ENCODE peak calls at places on chromosomes 7 and 10, in four cellular contexts. F is foreskin fibroblast; X is psoas muscle; S is stimulated activated CD8-positive, alpha-beta memory T cell treated with anti-CD3 and anti-CD28 coated beads, Interleukin-15, amount 100 ng/mL, for 24 hours. M is an unnamed sample.

GRCh38 chr7:24715661-24716479 is 41.4 kb downstream of the GSDME start:
- DNase-seq in F (peak; percentile 35), X (no peak), S (no peak), M (no peak)

GRCh38 chr7:120272896-120273475 is at the start of gene KCND2:
- DNase-seq in F (no peak), X (peak; percentile 47), S (no peak), M (no peak)

GRCh38 chr7:15463801-15464761 is 97.7 kb downstream of the AGMO start:
- DNase-seq in F (no peak), X (no peak), S (no peak), M (no peak)

GRCh38 chr10:19480296-19480695 is 335.9 kb upstream of the PLXDC2 start:
- DNase-seq in F (no peak), X (no peak), S (no peak), M (no peak)

GRCh38 chr10:132939378-132939955 is 2.9 kb downstream of the CFAP46 start:
- DNase-seq in F (no peak), X (no peak), S (no peak), M (peak; percentile 37)

GRCh38 chr10:11354823-11355222 is 256.6 kb downstream of the USP6NL start:
- DNase-seq in F (no peak), X (no peak), S (no peak), M (no peak)

GRCh38 chr7:39921505-39922250 is 28.4 kb upstream of the CDK13 start:
- DNase-seq in F (no peak), X (no peak), S (no peak), M (no peak)

GRCh38 chr7:121099572-121099971 is 111.1 kb downstream of the CPED1 start:
- DNase-seq in F (no peak), X (no peak), S (no peak), M (no peak)

GRCh38 chr7:46933596-46933995 is 648.3 kb downstream of the TNS3 start:
- DNase-seq in F (peak; percentile 47), X (no peak), S (no peak), M (no peak)

GRCh38 chr10:36730316-36730715 is 395.1 kb upstream of the ANKRD30A start:
- DNase-seq in F (no peak), X (no peak), S (no peak), M (no peak)

GRCh38 chr10:49734676-49735075 is 27.4 kb downstream of the OGDHL start:
- DNase-seq in F (no peak), X (no peak), S (no peak), M (no peak)

GRCh38 chr7:106568680-106569499 is 92.1 kb downstream of the CCDC71L start:
- DNase-seq in F (peak; percentile 76), X (no peak), S (no peak), M (no peak)

GRCh38 chr7:22851140-22851539 is 28.5 kb upstream of the TOMM7 start:
- DNase-seq in F (no peak), X (no peak), S (no peak), M (no peak)

GRCh38 chr7:138116156-138116555 is 39.9 kb downstream of the AKR1D1 start:
- DNase-seq in F (no peak), X (no peak), S (no peak), M (no peak)

GRCh38 chr7:156429514-156429913 is 211.1 kb upstream of the RNF32 start:
- DNase-seq in F (no peak), X (no peak), S (no peak), M (no peak)

GRCh38 chr10:128054163-128054970 is 71.9 kb downstream of the MKI67 start:
- DNase-seq in F (no peak), X (no peak), S (no peak), M (peak; percentile 68)

GRCh38 chr10:28120043-28120749 is 121.3 kb upstream of the ODAD2 start:
- DNase-seq in F (no peak), X (no peak), S (no peak), M (no peak)

GRCh38 chr10:18238875-18239485 is 98.8 kb downstream of the CACNB2 start:
- DNase-seq in F (peak; percentile 53), X (no peak), S (no peak), M (no peak)

GRCh38 chr7:121561717-121562116 is 165.6 kb upstream of the FAM3C start:
- DNase-seq in F (no peak), X (no peak), S (no peak), M (no peak)

GRCh38 chr10:44369296-44369695 is 15.6 kb downstream of the CXCL12 start:
- DNase-seq in F (no peak), X (no peak), S (no peak), M (no peak)

GRCh38 chr10:100403734-100404133 is 56.7 kb downstream of the SCD start:
- DNase-seq in F (no peak), X (no peak), S (no peak), M (no peak)

M was measured in lower lobe of right lung.